ENCODE peak calls at places on chromosome 6, in five cellular contexts. One of them, this sample, is unnamed.

GRCh38 chr6:36120979-36121706 is 9.2 kb upstream of the MAPK13 start:
- DNase-seq in mesenchymal stem cell: peak; percentile 42
- DNase-seq in adipocyte: peak; percentile 46
- DNase-seq in effector memory CD4-positive, alpha-beta T cell: peak; percentile 28
- DNase-seq in CD8-positive, alpha-beta T cell: peak; percentile 54
- DNase-seq in this sample: peak; percentile 89

GRCh38 chr6:153059757-153060156 is 57.2 kb upstream of the MTRF1L start:
- DNase-seq in adipocyte: peak; percentile 4
- DNase-seq in CD8-positive, alpha-beta T cell: no peak
- DNase-seq in effector memory CD4-positive, alpha-beta T cell: no peak
- DNase-seq in mesenchymal stem cell: no peak
- DNase-seq in this sample: no peak

GRCh38 chr6:14108571-14109410 is 8.8 kb upstream of the CD83 start:
- DNase-seq in mesenchymal stem cell: no peak
- DNase-seq in CD8-positive, alpha-beta T cell: no peak
- DNase-seq in effector memory CD4-positive, alpha-beta T cell: no peak
- DNase-seq in adipocyte: no peak
- DNase-seq in this sample: no peak

GRCh38 chr6:105359419-105360366 is 43.2 kb downstream of the PREP start:
- DNase-seq in effector memory CD4-positive, alpha-beta T cell: no peak
- DNase-seq in CD8-positive, alpha-beta T cell: no peak
- DNase-seq in adipocyte: peak; percentile 91
- DNase-seq in mesenchymal stem cell: peak; percentile 85
- DNase-seq in this sample: no peak

GRCh38 chr6:127092486-127092885 is 26.0 kb upstream of the RSPO3 start:
- DNase-seq in adipocyte: no peak
- DNase-seq in mesenchymal stem cell: no peak
- DNase-seq in effector memory CD4-positive, alpha-beta T cell: no peak
- DNase-seq in CD8-positive, alpha-beta T cell: no peak
- DNase-seq in this sample: no peak

GRCh38 chr6:123808556-123808955 is 4.9 kb downstream of the NKAIN2 start:
- DNase-seq in mesenchymal stem cell: no peak
- DNase-seq in CD8-positive, alpha-beta T cell: no peak
- DNase-seq in effector memory CD4-positive, alpha-beta T cell: no peak
- DNase-seq in adipocyte: no peak
- DNase-seq in this sample: no peak

GRCh38 chr6:98498891-98499290 is 335.5 kb upstream of the POU3F2 start:
- DNase-seq in mesenchymal stem cell: no peak
- DNase-seq in CD8-positive, alpha-beta T cell: no peak
- DNase-seq in adipocyte: no peak
- DNase-seq in effector memory CD4-positive, alpha-beta T cell: no peak
- DNase-seq in this sample: no peak

GRCh38 chr6:137123078-137123477 is 50.4 kb downstream of the IL22RA2 start:
- DNase-seq in mesenchymal stem cell: no peak
- DNase-seq in adipocyte: no peak
- DNase-seq in CD8-positive, alpha-beta T cell: no peak
- DNase-seq in effector memory CD4-positive, alpha-beta T cell: no peak
- DNase-seq in this sample: no peak

GRCh38 chr6:47671777-47672176 is 26.6 kb upstream of the ADGRF4 start:
- DNase-seq in adipocyte: no peak
- DNase-seq in mesenchymal stem cell: no peak
- DNase-seq in effector memory CD4-positive, alpha-beta T cell: no peak
- DNase-seq in CD8-positive, alpha-beta T cell: no peak
- DNase-seq in this sample: no peak

GRCh38 chr6:112620832-112621569 is 273.9 kb downstream of the RFPL4B start:
- DNase-seq in adipocyte: peak; percentile 66
- DNase-seq in CD8-positive, alpha-beta T cell: no peak
- DNase-seq in mesenchymal stem cell: peak; percentile 58
- DNase-seq in effector memory CD4-positive, alpha-beta T cell: no peak
- DNase-seq in this sample: no peak

GRCh38 chr6:31782126-31782941 is 5.2 kb upstream of the VWA7 start:
- DNase-seq in adipocyte: no peak
- DNase-seq in CD8-positive, alpha-beta T cell: no peak
- DNase-seq in mesenchymal stem cell: no peak
- DNase-seq in effector memory CD4-positive, alpha-beta T cell: no peak
- DNase-seq in this sample: no peak

GRCh38 chr6:31781244-31782125 is 4.4 kb upstream of the VWA7 start:
- DNase-seq in effector memory CD4-positive, alpha-beta T cell: no peak
- DNase-seq in mesenchymal stem cell: no peak
- DNase-seq in CD8-positive, alpha-beta T cell: no peak
- DNase-seq in adipocyte: no peak
- DNase-seq in this sample: no peak

GRCh38 chr6:31785475-31785874 is 8.3 kb upstream of the VWA7 start:
- DNase-seq in effector memory CD4-positive, alpha-beta T cell: no peak
- DNase-seq in adipocyte: no peak
- DNase-seq in mesenchymal stem cell: no peak
- DNase-seq in CD8-positive, alpha-beta T cell: no peak
- DNase-seq in this sample: no peak

GRCh38 chr6:31780507-31781243 is 3.5 kb upstream of the VWA7 start:
- DNase-seq in effector memory CD4-positive, alpha-beta T cell: no peak
- DNase-seq in adipocyte: no peak
- DNase-seq in mesenchymal stem cell: no peak
- DNase-seq in CD8-positive, alpha-beta T cell: no peak
- DNase-seq in this sample: no peak

GRCh38 chr6:31784270-31784925 is 7.3 kb upstream of the VWA7 start:
- DNase-seq in CD8-positive, alpha-beta T cell: no peak
- DNase-seq in effector memory CD4-positive, alpha-beta T cell: no peak
- DNase-seq in mesenchymal stem cell: no peak
- DNase-seq in adipocyte: no peak
- DNase-seq in this sample: no peak
- H3K36me3 ChIP-seq in CD8-positive, alpha-beta T cell: peaks cover 33% of the 10 kb centered on the region
- H3K36me3 ChIP-seq in effector memory CD4-positive, alpha-beta T cell: peaks cover 54% of the 10 kb centered on the region
- H3K36me3 ChIP-seq in mesenchymal stem cell: peaks cover 83% of the 10 kb centered on the region
- H3K36me3 ChIP-seq in adipocyte: peaks cover 72% of the 10 kb centered on the region
- H3K36me3 ChIP-seq in this sample: peaks cover 23% of the 10 kb centered on the region

GRCh38 chr6:7894272-7895124 is 16.1 kb downstream of the TXNDC5 start:
- DNase-seq in adipocyte: no peak
- DNase-seq in CD8-positive, alpha-beta T cell: no peak
- DNase-seq in effector memory CD4-positive, alpha-beta T cell: no peak
- DNase-seq in mesenchymal stem cell: no peak
- DNase-seq in this sample: no peak
- H3K36me3 ChIP-seq in adipocyte: peaks cover 99% of the 10 kb centered on the region
- H3K36me3 ChIP-seq in CD8-positive, alpha-beta T cell: peaks cover 12% of the 10 kb centered on the region
- H3K36me3 ChIP-seq in effector memory CD4-positive, alpha-beta T cell: peaks cover 35% of the 10 kb centered on the region
- H3K36me3 ChIP-seq in mesenchymal stem cell: peaks cover 100% of the 10 kb centered on the region
- H3K36me3 ChIP-seq in this sample: peaks cover 58% of the 10 kb centered on the region

GRCh38 chr6:158519761-158520160 is 40.1 kb upstream of the TMEM181 start:
- DNase-seq in adipocyte: no peak
- DNase-seq in CD8-positive, alpha-beta T cell: no peak
- DNase-seq in mesenchymal stem cell: no peak
- DNase-seq in effector memory CD4-positive, alpha-beta T cell: no peak
- DNase-seq in this sample: no peak

GRCh38 chr6:158517038-158517437 is 42.9 kb upstream of the TMEM181 start:
- DNase-seq in effector memory CD4-positive, alpha-beta T cell: no peak
- DNase-seq in mesenchymal stem cell: no peak
- DNase-seq in adipocyte: no peak
- DNase-seq in CD8-positive, alpha-beta T cell: no peak
- DNase-seq in this sample: no peak

GRCh38 chr6:158519354-158519753 is 40.5 kb upstream of the TMEM181 start:
- DNase-seq in mesenchymal stem cell: no peak
- DNase-seq in CD8-positive, alpha-beta T cell: no peak
- DNase-seq in adipocyte: no peak
- DNase-seq in effector memory CD4-positive, alpha-beta T cell: no peak
- DNase-seq in this sample: no peak

GRCh38 chr6:158517581-158517980 is 42.3 kb upstream of the TMEM181 start:
- DNase-seq in mesenchymal stem cell: peak; percentile 9
- DNase-seq in adipocyte: no peak
- DNase-seq in effector memory CD4-positive, alpha-beta T cell: no peak
- DNase-seq in CD8-positive, alpha-beta T cell: no peak
- DNase-seq in this sample: no peak

GRCh38 chr6:158518196-158519127 is 41.4 kb upstream of the TMEM181 start:
- DNase-seq in adipocyte: peak; percentile 88
- DNase-seq in effector memory CD4-positive, alpha-beta T cell: no peak
- DNase-seq in mesenchymal stem cell: peak; percentile 76
- DNase-seq in CD8-positive, alpha-beta T cell: no peak
- DNase-seq in this sample: peak; percentile 17
- H3K36me3 ChIP-seq in adipocyte: no peaks in the 10 kb centered on the region
- H3K36me3 ChIP-seq in effector memory CD4-positive, alpha-beta T cell: no peaks in the 10 kb centered on the region
- H3K36me3 ChIP-seq in mesenchymal stem cell: no peaks in the 10 kb centered on the region
- H3K36me3 ChIP-seq in CD8-positive, alpha-beta T cell: no peaks in the 10 kb centered on the region
- H3K36me3 ChIP-seq in this sample: no peaks in the 10 kb centered on the region

GRCh38 chr6:154792761-154793160 is 59.5 kb downstream of the SCAF8 start:
- DNase-seq in mesenchymal stem cell: no peak
- DNase-seq in effector memory CD4-positive, alpha-beta T cell: no peak
- DNase-seq in adipocyte: peak; percentile 6
- DNase-seq in CD8-positive, alpha-beta T cell: no peak
- DNase-seq in this sample: no peak
- H3K36me3 ChIP-seq in mesenchymal stem cell: peaks cover 67% of the 10 kb centered on the region
- H3K36me3 ChIP-seq in effector memory CD4-positive, alpha-beta T cell: peaks cover 25% of the 10 kb centered on the region
- H3K36me3 ChIP-seq in adipocyte: peaks cover 40% of the 10 kb centered on the region
- H3K36me3 ChIP-seq in CD8-positive, alpha-beta T cell: no peaks in the 10 kb centered on the region
- H3K36me3 ChIP-seq in this sample: peaks cover 55% of the 10 kb centered on the region

GRCh38 chr6:41093729-41094128 is 21.0 kb downstream of the NFYA start:
- DNase-seq in effector memory CD4-positive, alpha-beta T cell: no peak
- DNase-seq in mesenchymal stem cell: peak; percentile 12
- DNase-seq in CD8-positive, alpha-beta T cell: no peak
- DNase-seq in adipocyte: peak; percentile 9
- DNase-seq in this sample: no peak

GRCh38 chr6:41090841-41091761 is 18.3 kb downstream of the NFYA start:
- DNase-seq in effector memory CD4-positive, alpha-beta T cell: no peak
- DNase-seq in mesenchymal stem cell: no peak
- DNase-seq in adipocyte: no peak
- DNase-seq in CD8-positive, alpha-beta T cell: no peak
- DNase-seq in this sample: no peak

GRCh38 chr6:41088451-41088850 is 15.7 kb downstream of the NFYA start:
- DNase-seq in mesenchymal stem cell: no peak
- DNase-seq in effector memory CD4-positive, alpha-beta T cell: no peak
- DNase-seq in CD8-positive, alpha-beta T cell: no peak
- DNase-seq in adipocyte: no peak
- DNase-seq in this sample: no peak

GRCh38 chr6:41097467-41098090 is 24.8 kb downstream of the NFYA start:
- DNase-seq in mesenchymal stem cell: no peak
- DNase-seq in adipocyte: peak; percentile 72
- DNase-seq in effector memory CD4-positive, alpha-beta T cell: no peak
- DNase-seq in CD8-positive, alpha-beta T cell: no peak
- DNase-seq in this sample: no peak

DNA sequence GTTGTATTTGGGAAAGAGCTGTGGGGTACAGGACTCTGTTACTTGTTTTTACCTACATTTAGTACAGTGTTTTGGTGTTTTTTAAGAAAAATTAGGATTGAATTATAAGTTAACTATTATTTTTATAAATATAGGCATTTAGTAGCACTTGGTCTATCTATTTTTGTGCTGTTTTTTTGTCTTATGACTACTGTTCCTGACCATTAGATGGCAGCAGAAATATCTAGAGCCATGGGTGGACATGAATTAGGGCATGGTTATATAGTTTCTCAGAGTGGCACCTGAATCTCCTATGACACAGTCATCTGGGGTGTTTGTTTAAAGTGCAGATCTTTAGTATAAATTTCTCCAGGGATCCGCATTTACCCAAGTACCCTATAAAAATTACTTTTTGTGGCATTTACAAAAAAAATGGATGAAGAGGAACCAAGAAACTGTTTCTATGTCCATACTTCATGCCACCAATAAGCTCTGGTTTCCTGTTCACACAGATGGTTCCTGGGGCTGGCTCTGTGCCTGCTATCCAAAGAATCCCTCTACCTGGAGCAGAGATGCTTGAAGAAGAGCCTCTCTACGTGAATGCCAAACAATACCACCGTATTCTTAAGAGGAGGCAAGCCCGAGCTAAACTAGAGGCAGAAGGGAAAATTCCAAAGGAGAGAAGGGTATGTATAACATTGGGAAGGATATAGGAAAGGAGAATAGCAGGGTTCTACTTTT is 19.8 kb downstream of the NFYA start:
- DNase-seq in effector memory CD4-positive, alpha-beta T cell: no peak
- DNase-seq in CD8-positive, alpha-beta T cell: no peak
- DNase-seq in adipocyte: peak; percentile 63
- DNase-seq in mesenchymal stem cell: peak; percentile 34
- DNase-seq in this sample: peak; percentile 44
- H3K36me3 ChIP-seq in effector memory CD4-positive, alpha-beta T cell: peaks cover 84% of the 10 kb centered on the region
- H3K36me3 ChIP-seq in CD8-positive, alpha-beta T cell: peaks cover 79% of the 10 kb centered on the region
- H3K36me3 ChIP-seq in adipocyte: peaks cover 95% of the 10 kb centered on the region
- H3K36me3 ChIP-seq in mesenchymal stem cell: peaks cover 89% of the 10 kb centered on the region
- H3K36me3 ChIP-seq in this sample: peaks cover 91% of the 10 kb centered on the region

GRCh38 chr6:39920147-39920546 is 14.1 kb downstream of the MOCS1 start:
- DNase-seq in effector memory CD4-positive, alpha-beta T cell: no peak
- DNase-seq in adipocyte: no peak
- DNase-seq in CD8-positive, alpha-beta T cell: no peak
- DNase-seq in mesenchymal stem cell: no peak
- DNase-seq in this sample: no peak
- H3K36me3 ChIP-seq in effector memory CD4-positive, alpha-beta T cell: no peaks in the 10 kb centered on the region
- H3K36me3 ChIP-seq in adipocyte: peaks cover 82% of the 10 kb centered on the region
- H3K36me3 ChIP-seq in CD8-positive, alpha-beta T cell: no peaks in the 10 kb centered on the region
- H3K36me3 ChIP-seq in mesenchymal stem cell: peaks cover 38% of the 10 kb centered on the region
- H3K36me3 ChIP-seq in this sample: no peaks in the 10 kb centered on the region

DNA sequence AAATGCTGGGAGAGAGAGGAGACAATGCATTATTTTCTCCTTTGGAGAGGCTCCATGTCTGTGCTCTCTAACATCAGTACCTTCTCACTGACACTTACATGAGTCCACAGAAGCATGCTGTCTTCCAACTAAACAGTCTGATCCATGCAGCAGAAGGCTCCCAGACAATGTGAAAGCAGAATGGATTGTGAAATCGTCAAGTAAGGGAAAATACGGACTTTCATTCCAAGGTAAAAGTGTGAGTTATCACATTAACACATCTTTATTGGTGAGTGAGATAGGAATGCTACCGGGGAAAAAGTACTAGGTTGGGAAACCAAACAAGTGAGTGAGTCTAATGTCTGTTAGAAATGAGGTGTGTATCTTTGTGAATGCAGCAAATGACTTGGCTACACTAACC is 167.6 kb upstream of the KCNK16 start:
- DNase-seq in effector memory CD4-positive, alpha-beta T cell: no peak
- DNase-seq in adipocyte: no peak
- DNase-seq in mesenchymal stem cell: no peak
- DNase-seq in CD8-positive, alpha-beta T cell: no peak
- DNase-seq in this sample: no peak
- H3K36me3 ChIP-seq in effector memory CD4-positive, alpha-beta T cell: no peaks in the 10 kb centered on the region
- H3K36me3 ChIP-seq in adipocyte: no peaks in the 10 kb centered on the region
- H3K36me3 ChIP-seq in mesenchymal stem cell: no peaks in the 10 kb centered on the region
- H3K36me3 ChIP-seq in CD8-positive, alpha-beta T cell: no peaks in the 10 kb centered on the region
- H3K36me3 ChIP-seq in this sample: no peaks in the 10 kb centered on the region

GRCh38 chr6:83167726-83168278 is 25.3 kb downstream of the PGM3 start:
- DNase-seq in adipocyte: no peak
- DNase-seq in effector memory CD4-positive, alpha-beta T cell: no peak
- DNase-seq in mesenchymal stem cell: no peak
- DNase-seq in CD8-positive, alpha-beta T cell: no peak
- DNase-seq in this sample: no peak
- H3K36me3 ChIP-seq in adipocyte: peaks cover 99% of the 10 kb centered on the region
- H3K36me3 ChIP-seq in effector memory CD4-positive, alpha-beta T cell: peaks cover 60% of the 10 kb centered on the region
- H3K36me3 ChIP-seq in mesenchymal stem cell: peaks cover 99% of the 10 kb centered on the region
- H3K36me3 ChIP-seq in CD8-positive, alpha-beta T cell: peaks cover 46% of the 10 kb centered on the region
- H3K36me3 ChIP-seq in this sample: peaks cover 83% of the 10 kb centered on the region

GRCh38 chr6:52540286-52540902 is 36.5 kb downstream of the TRAM2 start:
- DNase-seq in mesenchymal stem cell: no peak
- DNase-seq in effector memory CD4-positive, alpha-beta T cell: no peak
- DNase-seq in adipocyte: no peak
- DNase-seq in CD8-positive, alpha-beta T cell: no peak
- DNase-seq in this sample: no peak
- H3K36me3 ChIP-seq in mesenchymal stem cell: peaks cover 39% of the 10 kb centered on the region
- H3K36me3 ChIP-seq in effector memory CD4-positive, alpha-beta T cell: no peaks in the 10 kb centered on the region
- H3K36me3 ChIP-seq in adipocyte: peaks cover 9% of the 10 kb centered on the region
- H3K36me3 ChIP-seq in CD8-positive, alpha-beta T cell: no peaks in the 10 kb centered on the region
- H3K36me3 ChIP-seq in this sample: no peaks in the 10 kb centered on the region